ENCODE peak calls at places on chromosomes 2 and 18, in four cellular contexts. W is NCI-H1092, V is fibroblast of lung, J is bronchial epithelial cell. F is an unnamed sample.

GRCh38 chr2:237791977-237792727 is 6.4 kb upstream of the RBM44 start:
- DNase-seq in W (no peak), V (no peak), J (peak; percentile 43), F (peak; percentile 6)

GRCh38 chr2:197647961-197648690 is 27.3 kb downstream of the RFTN2 start:
- DNase-seq in W (no peak), V (peak; percentile 82), J (peak; percentile 5), F (peak; percentile 10)

GRCh38 chr2:234048049-234048448 is 2.5 kb upstream of the SPP2 start:
- DNase-seq in W (no peak), V (no peak), J (peak; percentile 72), F (no peak)

GRCh38 chr2:10993001-10993481 is 81.3 kb downstream of the KCNF1 start:
- DNase-seq in W (no peak), V (no peak), J (no peak), F (peak; percentile 61)

GRCh38 chr2:23249348-23249747 is 135.6 kb upstream of the KLHL29 start:
- DNase-seq in W (no peak), V (no peak), J (no peak), F (no peak)

GRCh38 chr2:190355968-190356657 is 12.7 kb downstream of the INPP1 start:
- DNase-seq in W (no peak), V (no peak), J (peak; percentile 60), F (no peak)

GRCh38 chr2:201093573-201093972 is 21.8 kb downstream of the NDUFB3 start:
- DNase-seq in W (no peak), V (peak; percentile 18), J (no peak), F (no peak)

GRCh38 chr2:75853441-75853840 is 142.7 kb upstream of the GCFC2 start:
- DNase-seq in W (no peak), V (no peak), J (no peak), F (no peak)

GRCh38 chr2:232901711-232902578 is 31.9 kb downstream of the SNORC start:
- DNase-seq in W (no peak), V (peak; percentile 88), J (peak; percentile 88), F (peak; percentile 87)

GRCh38 chr18:78902795-78903435 is 76.7 kb upstream of the SALL3 start:
- DNase-seq in W (no peak), V (no peak), J (no peak), F (no peak)

GRCh38 chr2:127216105-127216504 is 4.0 kb downstream of the CYP27C1 start:
- DNase-seq in W (no peak), V (no peak), J (peak; percentile 50), F (no peak)

GRCh38 chr2:101892377-101892776 is 99.4 kb upstream of the IL1R2 start:
- DNase-seq in W (no peak), V (no peak), J (no peak), F (no peak)

GRCh38 chr2:201260302-201260800 is at the start of gene CASP8:
- DNase-seq in W (no peak), V (peak; percentile 69), J (peak; percentile 67), F (no peak)

GRCh38 chr2:49936965-49937364 is 782.6 kb upstream of the FSHR start:
- DNase-seq in W (no peak), V (no peak), J (no peak), F (no peak)

F was measured in HFFc6.